ENCODE peak calls at places on chromosomes 16 and 17, in ten cellular contexts. H is ovary, U is tibial nerve, I is uterus, E is body of pancreas, M is testis, Q is breast epithelium, F is heart left ventricle, T is HCT116, O is prostate gland. P is an unnamed sample. For H3K36me3, the result is how much of the 10 kb centered on the place peaks cover.

GRCh38 chr17:38893612-38894011 is 23.8 kb downstream of the LASP1 start:
- DNase-seq in H (no peak), U (no peak), I (no peak), E (no peak), M (no peak), Q (no peak), F (peak), T (no peak), O (no peak), P (no peak)

GRCh38 chr17:10243905-10244844 is 45.8 kb upstream of the GAS7 start:
- DNase-seq in H (peak), U (no peak), I (peak), E (no peak), M (no peak), Q (no peak), F (peak), T (no peak), O (no peak), P (no peak)

GRCh38 chr17:48483471-48484131 is 47.2 kb downstream of the HOXB1 start:
- DNase-seq in H (no peak), U (no peak), I (no peak), E (peak), M (no peak), Q (peak), F (no peak), T (peak), O (peak), P (no peak)

GRCh38 chr16:16127469-16128116 is 95.7 kb downstream of the ABCC6 start:
- DNase-seq in H (peak), U (peak), I (peak), E (peak), M (peak), Q (peak), F (peak), T (peak), O (peak), P (peak)

GRCh38 chr17:82895087-82895486 is 55.3 kb upstream of the ZNF750 start:
- DNase-seq in H (no peak), U (no peak), I (no peak), E (no peak), M (no peak), Q (no peak), F (no peak), T (no peak), O (no peak), P (no peak)

GRCh38 chr17:13272296-13272695 is 254.5 kb upstream of the ELAC2 start:
- DNase-seq in H (no peak), U (no peak), I (no peak), E (no peak), M (no peak), Q (no peak), F (no peak), T (no peak), O (no peak), P (no peak)

GRCh38 chr17:21345236-21345635 is 30.9 kb upstream of the KCNJ12 start:
- DNase-seq in H (no peak), U (no peak), I (peak), E (no peak), M (no peak), Q (peak), F (no peak), T (no peak), O (no peak), P (no peak)

GRCh38 chr17:44777394-44778348 is 18.9 kb downstream of the ADAM11 start:
- DNase-seq in H (no peak), U (no peak), I (no peak), E (no peak), M (no peak), Q (no peak), F (peak), T (no peak), O (no peak), P (no peak)

GRCh38 chr16:46801428-46802049 is 29.4 kb downstream of the C16orf87 start:
- DNase-seq in H (no peak), U (no peak), I (no peak), E (no peak), M (no peak), Q (no peak), F (no peak), T (no peak), O (no peak), P (no peak)

GRCh38 chr17:12985431-12986285 is 32.2 kb downstream of the ELAC2 start:
- DNase-seq in H (no peak), U (no peak), I (no peak), E (no peak), M (no peak), Q (no peak), F (peak), T (no peak), O (no peak), P (no peak)

GRCh38 chr17:16442141-16442540 is 26.8 kb downstream of the TRPV2 start:
- DNase-seq in H (no peak), U (no peak), I (no peak), E (no peak), M (no peak), Q (no peak), F (no peak), T (no peak), O (no peak), P (no peak)

GRCh38 chr16:4692460-4693295 is 684 bp upstream of the NUDT16L1 start:
- DNase-seq in H (no peak), U (no peak), I (no peak), E (peak), M (no peak), Q (no peak), F (peak), T (no peak), O (no peak), P (no peak)

GRCh38 chr16:81543571-81543970 is 99.0 kb downstream of the CMIP start:
- DNase-seq in H (no peak), U (no peak), I (no peak), E (no peak), M (no peak), Q (no peak), F (no peak), T (no peak), O (no peak), P (no peak)

GRCh38 chr16:50261707-50262235 is 4.6 kb upstream of the ADCY7 start:
- DNase-seq in H (no peak), U (no peak), I (no peak), E (no peak), M (no peak), Q (no peak), F (no peak), T (no peak), O (no peak), P (no peak)

GRCh38 chr17:41678907-41679739 is 9.6 kb upstream of the EIF1 start:
- DNase-seq in H (no peak), U (no peak), I (no peak), E (no peak), M (no peak), Q (no peak), F (no peak), T (no peak), O (no peak), P (no peak)

GRCh38 chr16:5065813-5066212 is at the start of gene C16orf89:
- DNase-seq in H (no peak), U (no peak), I (no peak), E (no peak), M (no peak), Q (no peak), F (no peak), T (no peak), O (no peak), P (no peak)

GRCh38 chr17:49548506-49549310 is 27.0 kb upstream of the NXPH3 start:
- DNase-seq in H (no peak), U (no peak), I (no peak), E (peak), M (peak), Q (no peak), F (no peak), T (peak), O (no peak), P (no peak)

GRCh38 chr16:82016964-82017363 is 5.7 kb upstream of the SDR42E1 start:
- DNase-seq in H (no peak), U (no peak), I (no peak), E (no peak), M (no peak), Q (no peak), F (no peak), T (no peak), O (no peak), P (no peak)

GRCh38 chr17:29443041-29443440 is 52.9 kb downstream of the TAOK1 start:
- DNase-seq in H (no peak), U (no peak), I (no peak), E (no peak), M (no peak), Q (no peak), F (no peak), T (no peak), O (no peak), P (no peak)

GRCh38 chr16:47617732-47618131 is 156.6 kb downstream of the PHKB start:
- DNase-seq in H (no peak), U (no peak), I (no peak), E (no peak), M (no peak), Q (no peak), F (no peak), T (peak), O (no peak), P (no peak)

GRCh38 chr16:52271088-52271487 is 275.9 kb downstream of the TOX3 start:
- DNase-seq in H (no peak), U (no peak), I (no peak), E (no peak), M (no peak), Q (no peak), F (no peak), T (no peak), O (no peak), P (no peak)

GRCh38 chr16:74275031-74275636 is 21.5 kb upstream of the PSMD7 start:
- DNase-seq in H (no peak), U (no peak), I (no peak), E (no peak), M (no peak), Q (no peak), F (no peak), T (peak), O (no peak), P (no peak)

GRCh38 chr17:61402978-61403845 is 3.6 kb downstream of the TBX2 start:
- DNase-seq in H (no peak), U (peak), I (no peak), E (no peak), M (no peak), Q (no peak), F (peak), T (no peak), O (no peak), P (no peak)

GRCh38 chr16:24580665-24581064 is 41.3 kb downstream of the RBBP6 start:
- DNase-seq in H (no peak), U (no peak), I (no peak), E (no peak), M (no peak), Q (no peak), F (no peak), T (no peak), O (no peak), P (no peak)

GRCh38 chr16:71367243-71367976 is 8.9 kb downstream of the CALB2 start:
- DNase-seq in H (no peak), U (no peak), I (no peak), E (peak), M (peak), Q (no peak), F (no peak), T (peak), O (no peak), P (no peak)

GRCh38 chr17:4335185-4335584 is 31.3 kb downstream of the UBE2G1 start:
- DNase-seq in H (no peak), U (no peak), I (no peak), E (no peak), M (no peak), Q (no peak), F (no peak), T (no peak), O (no peak), P (no peak)

GRCh38 chr16:10834766-10835165 is 16.2 kb upstream of the TVP23A start:
- DNase-seq in H (no peak), U (no peak), I (no peak), E (no peak), M (no peak), Q (no peak), F (no peak), T (no peak), O (no peak), P (no peak)

GRCh38 chr16:51050379-51050710 is 100.7 kb downstream of the SALL1 start:
- DNase-seq in H (no peak), U (no peak), I (no peak), E (no peak), M (no peak), Q (no peak), F (no peak), T (no peak), O (no peak), P (no peak)

GRCh38 chr17:40326014-40326831 is 17.2 kb downstream of the RARA start:
- DNase-seq in H (no peak), U (no peak), I (no peak), E (peak), M (no peak), Q (peak), F (peak), T (no peak), O (no peak), P (no peak)

GRCh38 chr16:57271063-57271345 is 13.5 kb downstream of the PLLP start:
- DNase-seq in H (no peak), U (no peak), I (no peak), E (no peak), M (no peak), Q (no peak), F (no peak), T (no peak), O (no peak), P (no peak)

GRCh38 chr17:57603978-57604377 is 141.1 kb downstream of the CCDC182 start:
- DNase-seq in H (no peak), U (no peak), I (no peak), E (peak), M (peak), Q (peak), F (no peak), T (no peak), O (peak), P (no peak)

GRCh38 chr17:17633310-17633709 is 41.8 kb upstream of the PEMT start:
- DNase-seq in H (no peak), U (no peak), I (no peak), E (no peak), M (no peak), Q (no peak), F (no peak), T (no peak), O (no peak), P (no peak)

GRCh38 chr16:76176153-76176552 is 101.0 kb upstream of the CNTNAP4 start:
- DNase-seq in H (no peak), U (no peak), I (no peak), E (no peak), M (no peak), Q (no peak), F (no peak), T (no peak), O (no peak), P (no peak)

GRCh38 chr17:57006040-57006439 is 28.1 kb downstream of the SCPEP1 start:
- DNase-seq in H (no peak), U (no peak), I (no peak), E (no peak), M (no peak), Q (no peak), F (no peak), T (no peak), O (no peak), P (no peak)

GRCh38 chr17:10357768-10358167 is 15.0 kb downstream of the MYH13 start:
- DNase-seq in H (no peak), U (no peak), I (peak), E (peak), M (peak), Q (no peak), F (no peak), T (no peak), O (no peak), P (no peak)

GRCh38 chr17:62666061-62666800 is 38.8 kb downstream of the MRC2 start:
- DNase-seq in H (no peak), U (no peak), I (no peak), E (no peak), M (no peak), Q (no peak), F (no peak), T (no peak), O (no peak), P (no peak)
- H3K36me3 ChIP-seq in H (under half), U (under half), I (under half), E (under half), M (under half), Q (under half), F (under half), T (under half), O (under half), P (under half)

GRCh38 chr16:20898938-20899502 is 1.1 kb downstream of the DCUN1D3 start:
- DNase-seq in H (no peak), U (no peak), I (no peak), E (no peak), M (no peak), Q (no peak), F (no peak), T (no peak), O (no peak), P (no peak)
- H3K27ac ChIP-seq in H (no peak), U (peak), I (peak), E (peak), M (peak), Q (peak), F (peak), T (no peak), O (peak), P (peak)

DNA sequence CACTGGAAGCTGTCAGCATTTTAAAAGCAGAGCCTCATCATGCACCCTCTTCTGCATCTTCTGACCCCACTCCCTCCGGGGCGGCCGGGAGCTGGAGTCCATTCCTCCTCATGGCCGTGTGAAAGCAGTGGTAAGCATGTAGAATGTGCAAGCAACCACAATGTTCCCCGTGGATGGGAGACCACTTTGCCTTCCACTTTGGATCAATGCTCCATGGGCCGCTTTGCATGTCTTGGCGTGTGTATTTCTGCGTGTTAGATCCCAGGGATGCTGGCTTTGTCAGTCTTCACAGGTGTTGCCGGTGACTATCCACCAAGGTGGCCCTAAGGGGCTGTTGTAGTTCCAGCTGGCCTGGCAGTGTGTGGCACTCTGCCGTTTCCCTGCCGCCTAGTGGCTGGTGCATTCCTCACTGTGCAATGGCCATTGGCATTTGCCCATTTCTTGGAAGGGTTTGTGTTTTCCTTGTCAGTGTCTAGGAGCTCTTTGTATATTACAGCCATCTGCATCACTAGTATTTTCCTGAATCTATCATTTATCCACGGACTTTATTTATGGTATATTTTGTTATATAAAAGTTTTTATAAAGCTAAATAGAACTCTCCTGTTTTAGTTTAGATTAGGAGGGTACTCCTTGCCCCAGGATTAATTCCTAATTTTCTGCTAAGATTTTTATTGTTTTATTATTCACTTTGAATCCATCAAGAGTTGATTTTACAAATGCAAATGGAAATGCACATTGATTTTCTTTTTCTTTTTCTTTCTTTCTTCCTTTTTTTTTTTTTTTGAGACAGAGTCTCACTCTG is 5.8 kb upstream of the ALDH3A1 start:
- DNase-seq in H (no peak), U (no peak), I (no peak), E (peak), M (no peak), Q (peak), F (peak), T (peak), O (peak), P (peak)
- TF ChIP-seq POLR2A in H (no peak), U (no peak), I (no peak), E (no peak), M (no peak), Q (no peak), F (no peak), T (no peak), O (no peak), P (no peak)

GRCh38 chr16:66565051-66565450 is 1.2 kb upstream of the CMTM1 start:
- DNase-seq in H (no peak), U (no peak), I (no peak), E (no peak), M (no peak), Q (no peak), F (no peak), T (no peak), O (no peak), P (no peak)
- H3K36me3 ChIP-seq in H (under half), U (under half), I (under half), E (under half), M (under half), Q (under half), F (half or more), T (under half), O (under half), P (under half)

DNA sequence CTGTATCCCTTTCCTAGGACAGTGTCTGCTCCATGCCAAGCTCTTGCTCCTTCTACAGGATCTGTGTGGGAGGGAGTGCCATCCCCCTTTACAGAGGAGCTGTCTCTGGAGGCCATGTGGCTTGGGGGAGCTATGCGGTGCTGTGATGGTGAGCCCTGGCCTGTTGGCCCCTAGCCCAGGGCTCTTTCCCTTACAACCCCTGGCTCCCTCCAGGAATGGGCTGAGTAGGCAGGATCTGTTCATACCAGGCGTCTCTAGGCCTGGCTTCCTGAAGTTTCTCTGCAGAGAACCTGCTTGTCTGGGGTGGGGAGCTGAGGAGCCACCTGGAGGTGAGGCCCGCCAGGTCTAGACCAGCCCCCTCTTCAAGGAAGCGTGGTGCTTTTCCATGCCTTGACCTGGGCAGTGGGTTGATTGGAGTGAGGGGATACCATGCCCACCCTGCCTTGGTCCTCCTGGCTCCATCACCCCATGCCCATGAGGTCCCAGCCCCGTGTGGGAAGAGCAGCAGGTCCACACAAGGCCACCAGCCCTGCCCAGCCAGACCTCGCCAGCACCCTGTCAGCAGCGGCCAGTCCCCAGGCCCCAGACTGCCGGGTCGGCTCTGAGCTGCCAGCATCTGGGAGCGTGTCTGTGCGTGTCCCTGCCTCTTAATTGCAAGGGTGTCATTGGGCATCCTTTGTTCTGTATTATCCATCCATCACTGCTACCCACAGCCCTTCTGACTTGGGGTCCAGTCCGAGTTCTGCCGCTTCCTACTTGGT is 14.7 kb downstream of the LLGL2 start:
- DNase-seq in H (no peak), U (no peak), I (no peak), E (peak), M (no peak), Q (no peak), F (no peak), T (no peak), O (no peak), P (no peak)
- H3K27ac ChIP-seq in H (no peak), U (no peak), I (no peak), E (peak), M (no peak), Q (peak), F (no peak), T (peak), O (no peak), P (no peak)